ENCODE peak calls at places on chromosomes 16 and 17, in nine cellular contexts. One of them, this sample, is unnamed.

GRCh38 chr16:49484454-49484853 is 110.8 kb downstream of the C16orf78 start:
- DNase-seq in AG10803: no peak
- DNase-seq in C1 segment of cervical spinal cord: peak
- DNase-seq in A549: peak
- DNase-seq in keratinocyte: no peak
- DNase-seq in AML-193: no peak
- DNase-seq in NCI-H1048: no peak
- DNase-seq in heart left ventricle: peak
- DNase-seq in activated T-helper 1 cell treated with anti-CD3 and anti-CD28 coated beads, Interleukin-12 subunit alpha, Interleukin-12 subunit beta, Interleukin-2, Interleukin-4 antibody, amounts not matched to agents 30 ng/mL and 10 ng/mL and 1 ng/mL, durations not matched to agents 14 hours and 24 hours and 36 hours: no peak
- DNase-seq in this sample: no peak

GRCh38 chr16:84526794-84527485 is 22.5 kb upstream of the MEAK7 start:
- DNase-seq in keratinocyte: no peak
- DNase-seq in C1 segment of cervical spinal cord: peak
- DNase-seq in AML-193: no peak
- DNase-seq in AG10803: peak
- DNase-seq in NCI-H1048: no peak
- DNase-seq in A549: no peak
- DNase-seq in heart left ventricle: peak
- DNase-seq in activated T-helper 1 cell treated with anti-CD3 and anti-CD28 coated beads, Interleukin-12 subunit alpha, Interleukin-12 subunit beta, Interleukin-2, Interleukin-4 antibody, amounts not matched to agents 30 ng/mL and 10 ng/mL and 1 ng/mL, durations not matched to agents 14 hours and 24 hours and 36 hours: no peak
- DNase-seq in this sample: no peak

GRCh38 chr16:88264641-88265285 is 118.0 kb upstream of the ZNF469 start:
- DNase-seq in NCI-H1048: no peak
- DNase-seq in AML-193: peak
- DNase-seq in C1 segment of cervical spinal cord: no peak
- DNase-seq in keratinocyte: peak
- DNase-seq in heart left ventricle: peak
- DNase-seq in A549: peak
- DNase-seq in activated T-helper 1 cell treated with anti-CD3 and anti-CD28 coated beads, Interleukin-12 subunit alpha, Interleukin-12 subunit beta, Interleukin-2, Interleukin-4 antibody, amounts not matched to agents 30 ng/mL and 10 ng/mL and 1 ng/mL, durations not matched to agents 14 hours and 24 hours and 36 hours: peak
- DNase-seq in AG10803: peak
- DNase-seq in this sample: peak

GRCh38 chr17:70355185-70355584 is 185.9 kb downstream of the KCNJ2 start:
- DNase-seq in AML-193: no peak
- DNase-seq in C1 segment of cervical spinal cord: no peak
- DNase-seq in A549: no peak
- DNase-seq in keratinocyte: no peak
- DNase-seq in AG10803: peak
- DNase-seq in NCI-H1048: no peak
- DNase-seq in heart left ventricle: no peak
- DNase-seq in activated T-helper 1 cell treated with anti-CD3 and anti-CD28 coated beads, Interleukin-12 subunit alpha, Interleukin-12 subunit beta, Interleukin-2, Interleukin-4 antibody, amounts not matched to agents 30 ng/mL and 10 ng/mL and 1 ng/mL, durations not matched to agents 14 hours and 24 hours and 36 hours: no peak
- DNase-seq in this sample: no peak

GRCh38 chr17:44581868-44582267 is 24.6 kb downstream of the FZD2 start:
- DNase-seq in keratinocyte: no peak
- DNase-seq in AML-193: peak
- DNase-seq in activated T-helper 1 cell treated with anti-CD3 and anti-CD28 coated beads, Interleukin-12 subunit alpha, Interleukin-12 subunit beta, Interleukin-2, Interleukin-4 antibody, amounts not matched to agents 30 ng/mL and 10 ng/mL and 1 ng/mL, durations not matched to agents 14 hours and 24 hours and 36 hours: no peak
- DNase-seq in C1 segment of cervical spinal cord: no peak
- DNase-seq in A549: peak
- DNase-seq in heart left ventricle: no peak
- DNase-seq in AG10803: no peak
- DNase-seq in NCI-H1048: no peak
- DNase-seq in this sample: no peak

GRCh38 chr16:85089485-85089884 is 22.8 kb downstream of the CIBAR2 start:
- DNase-seq in AG10803: peak
- DNase-seq in keratinocyte: no peak
- DNase-seq in AML-193: no peak
- DNase-seq in C1 segment of cervical spinal cord: no peak
- DNase-seq in NCI-H1048: no peak
- DNase-seq in A549: no peak
- DNase-seq in heart left ventricle: no peak
- DNase-seq in activated T-helper 1 cell treated with anti-CD3 and anti-CD28 coated beads, Interleukin-12 subunit alpha, Interleukin-12 subunit beta, Interleukin-2, Interleukin-4 antibody, amounts not matched to agents 30 ng/mL and 10 ng/mL and 1 ng/mL, durations not matched to agents 14 hours and 24 hours and 36 hours: no peak
- DNase-seq in this sample: no peak

GRCh38 chr17:40560592-40561293 is 4.5 kb downstream of the CCR7 start:
- DNase-seq in NCI-H1048: no peak
- DNase-seq in heart left ventricle: no peak
- DNase-seq in AML-193: peak
- DNase-seq in C1 segment of cervical spinal cord: no peak
- DNase-seq in AG10803: peak
- DNase-seq in A549: no peak
- DNase-seq in activated T-helper 1 cell treated with anti-CD3 and anti-CD28 coated beads, Interleukin-12 subunit alpha, Interleukin-12 subunit beta, Interleukin-2, Interleukin-4 antibody, amounts not matched to agents 30 ng/mL and 10 ng/mL and 1 ng/mL, durations not matched to agents 14 hours and 24 hours and 36 hours: peak
- DNase-seq in keratinocyte: no peak
- DNase-seq in this sample: peak

GRCh38 chr17:80826955-80827645 is 164.5 kb upstream of the CHMP6 start:
- DNase-seq in heart left ventricle: peak
- DNase-seq in C1 segment of cervical spinal cord: peak
- DNase-seq in NCI-H1048: no peak
- DNase-seq in keratinocyte: peak
- DNase-seq in A549: peak
- DNase-seq in activated T-helper 1 cell treated with anti-CD3 and anti-CD28 coated beads, Interleukin-12 subunit alpha, Interleukin-12 subunit beta, Interleukin-2, Interleukin-4 antibody, amounts not matched to agents 30 ng/mL and 10 ng/mL and 1 ng/mL, durations not matched to agents 14 hours and 24 hours and 36 hours: peak
- DNase-seq in AML-193: no peak
- DNase-seq in AG10803: peak
- DNase-seq in this sample: peak

GRCh38 chr16:24652803-24653202 is 76.6 kb upstream of the TNRC6A start:
- DNase-seq in AG10803: no peak
- DNase-seq in A549: no peak
- DNase-seq in C1 segment of cervical spinal cord: no peak
- DNase-seq in heart left ventricle: no peak
- DNase-seq in NCI-H1048: no peak
- DNase-seq in keratinocyte: no peak
- DNase-seq in activated T-helper 1 cell treated with anti-CD3 and anti-CD28 coated beads, Interleukin-12 subunit alpha, Interleukin-12 subunit beta, Interleukin-2, Interleukin-4 antibody, amounts not matched to agents 30 ng/mL and 10 ng/mL and 1 ng/mL, durations not matched to agents 14 hours and 24 hours and 36 hours: no peak
- DNase-seq in AML-193: no peak
- DNase-seq in this sample: no peak

GRCh38 chr17:76337413-76337777 is 16.3 kb downstream of the PRPSAP1 start:
- DNase-seq in keratinocyte: no peak
- DNase-seq in activated T-helper 1 cell treated with anti-CD3 and anti-CD28 coated beads, Interleukin-12 subunit alpha, Interleukin-12 subunit beta, Interleukin-2, Interleukin-4 antibody, amounts not matched to agents 30 ng/mL and 10 ng/mL and 1 ng/mL, durations not matched to agents 14 hours and 24 hours and 36 hours: no peak
- DNase-seq in AG10803: peak
- DNase-seq in A549: no peak
- DNase-seq in NCI-H1048: no peak
- DNase-seq in C1 segment of cervical spinal cord: no peak
- DNase-seq in heart left ventricle: no peak
- DNase-seq in AML-193: no peak
- DNase-seq in this sample: no peak

GRCh38 chr16:89045181-89045815 is 48.4 kb upstream of the ACSF3 start:
- DNase-seq in keratinocyte: no peak
- DNase-seq in A549: no peak
- DNase-seq in C1 segment of cervical spinal cord: no peak
- DNase-seq in NCI-H1048: no peak
- DNase-seq in activated T-helper 1 cell treated with anti-CD3 and anti-CD28 coated beads, Interleukin-12 subunit alpha, Interleukin-12 subunit beta, Interleukin-2, Interleukin-4 antibody, amounts not matched to agents 30 ng/mL and 10 ng/mL and 1 ng/mL, durations not matched to agents 14 hours and 24 hours and 36 hours: no peak
- DNase-seq in AG10803: no peak
- DNase-seq in AML-193: no peak
- DNase-seq in heart left ventricle: peak
- DNase-seq in this sample: no peak

GRCh38 chr17:76519048-76519614 is 17.9 kb upstream of the RHBDF2 start:
- DNase-seq in C1 segment of cervical spinal cord: no peak
- DNase-seq in AG10803: no peak
- DNase-seq in activated T-helper 1 cell treated with anti-CD3 and anti-CD28 coated beads, Interleukin-12 subunit alpha, Interleukin-12 subunit beta, Interleukin-2, Interleukin-4 antibody, amounts not matched to agents 30 ng/mL and 10 ng/mL and 1 ng/mL, durations not matched to agents 14 hours and 24 hours and 36 hours: no peak
- DNase-seq in A549: no peak
- DNase-seq in keratinocyte: no peak
- DNase-seq in NCI-H1048: no peak
- DNase-seq in heart left ventricle: no peak
- DNase-seq in AML-193: no peak
- DNase-seq in this sample: no peak

GRCh38 chr16:1078579-1079021 is 6.1 kb downstream of the SSTR5 start:
- DNase-seq in AML-193: no peak
- DNase-seq in AG10803: no peak
- DNase-seq in keratinocyte: no peak
- DNase-seq in A549: peak
- DNase-seq in C1 segment of cervical spinal cord: no peak
- DNase-seq in activated T-helper 1 cell treated with anti-CD3 and anti-CD28 coated beads, Interleukin-12 subunit alpha, Interleukin-12 subunit beta, Interleukin-2, Interleukin-4 antibody, amounts not matched to agents 30 ng/mL and 10 ng/mL and 1 ng/mL, durations not matched to agents 14 hours and 24 hours and 36 hours: no peak
- DNase-seq in NCI-H1048: no peak
- DNase-seq in heart left ventricle: no peak
- DNase-seq in this sample: no peak

GRCh38 chr17:8467527-8467926 is 31.8 kb downstream of the NDEL1 start:
- DNase-seq in NCI-H1048: no peak
- DNase-seq in keratinocyte: no peak
- DNase-seq in C1 segment of cervical spinal cord: no peak
- DNase-seq in A549: no peak
- DNase-seq in activated T-helper 1 cell treated with anti-CD3 and anti-CD28 coated beads, Interleukin-12 subunit alpha, Interleukin-12 subunit beta, Interleukin-2, Interleukin-4 antibody, amounts not matched to agents 30 ng/mL and 10 ng/mL and 1 ng/mL, durations not matched to agents 14 hours and 24 hours and 36 hours: no peak
- DNase-seq in AG10803: no peak
- DNase-seq in AML-193: no peak
- DNase-seq in heart left ventricle: no peak
- DNase-seq in this sample: no peak

GRCh38 chr17:33464669-33465275 is 171.7 kb upstream of the ASIC2 start:
- DNase-seq in activated T-helper 1 cell treated with anti-CD3 and anti-CD28 coated beads, Interleukin-12 subunit alpha, Interleukin-12 subunit beta, Interleukin-2, Interleukin-4 antibody, amounts not matched to agents 30 ng/mL and 10 ng/mL and 1 ng/mL, durations not matched to agents 14 hours and 24 hours and 36 hours: no peak
- DNase-seq in keratinocyte: no peak
- DNase-seq in AML-193: no peak
- DNase-seq in heart left ventricle: no peak
- DNase-seq in AG10803: no peak
- DNase-seq in C1 segment of cervical spinal cord: no peak
- DNase-seq in NCI-H1048: no peak
- DNase-seq in A549: no peak
- DNase-seq in this sample: no peak

GRCh38 chr17:72446525-72447250 is 325.9 kb downstream of the SOX9 start:
- DNase-seq in C1 segment of cervical spinal cord: no peak
- DNase-seq in keratinocyte: no peak
- DNase-seq in AG10803: no peak
- DNase-seq in A549: peak
- DNase-seq in activated T-helper 1 cell treated with anti-CD3 and anti-CD28 coated beads, Interleukin-12 subunit alpha, Interleukin-12 subunit beta, Interleukin-2, Interleukin-4 antibody, amounts not matched to agents 30 ng/mL and 10 ng/mL and 1 ng/mL, durations not matched to agents 14 hours and 24 hours and 36 hours: no peak
- DNase-seq in heart left ventricle: no peak
- DNase-seq in AML-193: no peak
- DNase-seq in NCI-H1048: no peak
- DNase-seq in this sample: no peak

GRCh38 chr17:40178660-40179059 is 1.4 kb downstream of the RAPGEFL1 start:
- DNase-seq in NCI-H1048: no peak
- DNase-seq in AML-193: no peak
- DNase-seq in AG10803: no peak
- DNase-seq in keratinocyte: no peak
- DNase-seq in heart left ventricle: no peak
- DNase-seq in A549: no peak
- DNase-seq in activated T-helper 1 cell treated with anti-CD3 and anti-CD28 coated beads, Interleukin-12 subunit alpha, Interleukin-12 subunit beta, Interleukin-2, Interleukin-4 antibody, amounts not matched to agents 30 ng/mL and 10 ng/mL and 1 ng/mL, durations not matched to agents 14 hours and 24 hours and 36 hours: no peak
- DNase-seq in C1 segment of cervical spinal cord: no peak
- DNase-seq in this sample: no peak

GRCh38 chr17:78082988-78083387 is 45.6 kb downstream of the TMC6 start:
- DNase-seq in heart left ventricle: no peak
- DNase-seq in AML-193: no peak
- DNase-seq in NCI-H1048: no peak
- DNase-seq in A549: no peak
- DNase-seq in AG10803: no peak
- DNase-seq in activated T-helper 1 cell treated with anti-CD3 and anti-CD28 coated beads, Interleukin-12 subunit alpha, Interleukin-12 subunit beta, Interleukin-2, Interleukin-4 antibody, amounts not matched to agents 30 ng/mL and 10 ng/mL and 1 ng/mL, durations not matched to agents 14 hours and 24 hours and 36 hours: no peak
- DNase-seq in C1 segment of cervical spinal cord: no peak
- DNase-seq in keratinocyte: no peak
- DNase-seq in this sample: no peak

GRCh38 chr17:80984749-80985148 is 6.9 kb upstream of the CHMP6 start:
- DNase-seq in NCI-H1048: no peak
- DNase-seq in AG10803: peak
- DNase-seq in activated T-helper 1 cell treated with anti-CD3 and anti-CD28 coated beads, Interleukin-12 subunit alpha, Interleukin-12 subunit beta, Interleukin-2, Interleukin-4 antibody, amounts not matched to agents 30 ng/mL and 10 ng/mL and 1 ng/mL, durations not matched to agents 14 hours and 24 hours and 36 hours: no peak
- DNase-seq in A549: no peak
- DNase-seq in AML-193: no peak
- DNase-seq in C1 segment of cervical spinal cord: peak
- DNase-seq in keratinocyte: no peak
- DNase-seq in heart left ventricle: peak
- DNase-seq in this sample: no peak

GRCh38 chr16:3980311-3981111 is 100.0 kb upstream of the CREBBP start:
- DNase-seq in heart left ventricle: no peak
- DNase-seq in keratinocyte: no peak
- DNase-seq in AML-193: no peak
- DNase-seq in NCI-H1048: no peak
- DNase-seq in A549: no peak
- DNase-seq in C1 segment of cervical spinal cord: no peak
- DNase-seq in activated T-helper 1 cell treated with anti-CD3 and anti-CD28 coated beads, Interleukin-12 subunit alpha, Interleukin-12 subunit beta, Interleukin-2, Interleukin-4 antibody, amounts not matched to agents 30 ng/mL and 10 ng/mL and 1 ng/mL, durations not matched to agents 14 hours and 24 hours and 36 hours: no peak
- DNase-seq in AG10803: peak
- DNase-seq in this sample: no peak

GRCh38 chr17:15963670-15964110 is 18.8 kb downstream of the ADORA2B start:
- DNase-seq in AML-193: no peak
- DNase-seq in activated T-helper 1 cell treated with anti-CD3 and anti-CD28 coated beads, Interleukin-12 subunit alpha, Interleukin-12 subunit beta, Interleukin-2, Interleukin-4 antibody, amounts not matched to agents 30 ng/mL and 10 ng/mL and 1 ng/mL, durations not matched to agents 14 hours and 24 hours and 36 hours: no peak
- DNase-seq in keratinocyte: peak
- DNase-seq in C1 segment of cervical spinal cord: no peak
- DNase-seq in heart left ventricle: no peak
- DNase-seq in AG10803: no peak
- DNase-seq in NCI-H1048: no peak
- DNase-seq in A549: no peak
- DNase-seq in this sample: no peak

GRCh38 chr17:40099627-40100418 is 566 bp downstream of the NR1D1 start:
- DNase-seq in activated T-helper 1 cell treated with anti-CD3 and anti-CD28 coated beads, Interleukin-12 subunit alpha, Interleukin-12 subunit beta, Interleukin-2, Interleukin-4 antibody, amounts not matched to agents 30 ng/mL and 10 ng/mL and 1 ng/mL, durations not matched to agents 14 hours and 24 hours and 36 hours: no peak
- DNase-seq in AML-193: peak
- DNase-seq in C1 segment of cervical spinal cord: no peak
- DNase-seq in heart left ventricle: no peak
- DNase-seq in keratinocyte: no peak
- DNase-seq in A549: no peak
- DNase-seq in NCI-H1048: no peak
- DNase-seq in AG10803: no peak
- DNase-seq in this sample: no peak

GRCh38 chr17:7167832-7168231 is 11.3 kb downstream of the ASGR1 start:
- DNase-seq in heart left ventricle: no peak
- DNase-seq in AML-193: peak
- DNase-seq in keratinocyte: no peak
- DNase-seq in C1 segment of cervical spinal cord: no peak
- DNase-seq in A549: no peak
- DNase-seq in NCI-H1048: no peak
- DNase-seq in AG10803: peak
- DNase-seq in activated T-helper 1 cell treated with anti-CD3 and anti-CD28 coated beads, Interleukin-12 subunit alpha, Interleukin-12 subunit beta, Interleukin-2, Interleukin-4 antibody, amounts not matched to agents 30 ng/mL and 10 ng/mL and 1 ng/mL, durations not matched to agents 14 hours and 24 hours and 36 hours: no peak
- DNase-seq in this sample: no peak

GRCh38 chr17:77061711-77062110 is 79.1 kb upstream of the SEC14L1 start:
- DNase-seq in activated T-helper 1 cell treated with anti-CD3 and anti-CD28 coated beads, Interleukin-12 subunit alpha, Interleukin-12 subunit beta, Interleukin-2, Interleukin-4 antibody, amounts not matched to agents 30 ng/mL and 10 ng/mL and 1 ng/mL, durations not matched to agents 14 hours and 24 hours and 36 hours: no peak
- DNase-seq in NCI-H1048: no peak
- DNase-seq in AML-193: no peak
- DNase-seq in heart left ventricle: no peak
- DNase-seq in A549: no peak
- DNase-seq in keratinocyte: no peak
- DNase-seq in AG10803: no peak
- DNase-seq in C1 segment of cervical spinal cord: no peak
- DNase-seq in this sample: no peak

GRCh38 chr16:72921106-72921505 is 126.8 kb downstream of the ZFHX3 start:
- DNase-seq in keratinocyte: no peak
- DNase-seq in AG10803: no peak
- DNase-seq in NCI-H1048: no peak
- DNase-seq in AML-193: peak
- DNase-seq in heart left ventricle: no peak
- DNase-seq in A549: no peak
- DNase-seq in C1 segment of cervical spinal cord: no peak
- DNase-seq in activated T-helper 1 cell treated with anti-CD3 and anti-CD28 coated beads, Interleukin-12 subunit alpha, Interleukin-12 subunit beta, Interleukin-2, Interleukin-4 antibody, amounts not matched to agents 30 ng/mL and 10 ng/mL and 1 ng/mL, durations not matched to agents 14 hours and 24 hours and 36 hours: peak
- DNase-seq in this sample: no peak

GRCh38 chr17:70332356-70332755 is 163.0 kb downstream of the KCNJ2 start:
- DNase-seq in heart left ventricle: no peak
- DNase-seq in activated T-helper 1 cell treated with anti-CD3 and anti-CD28 coated beads, Interleukin-12 subunit alpha, Interleukin-12 subunit beta, Interleukin-2, Interleukin-4 antibody, amounts not matched to agents 30 ng/mL and 10 ng/mL and 1 ng/mL, durations not matched to agents 14 hours and 24 hours and 36 hours: no peak
- DNase-seq in C1 segment of cervical spinal cord: no peak
- DNase-seq in AML-193: no peak
- DNase-seq in A549: no peak
- DNase-seq in NCI-H1048: no peak
- DNase-seq in AG10803: no peak
- DNase-seq in keratinocyte: no peak
- DNase-seq in this sample: no peak

GRCh38 chr16:81005644-81006471 is 827 bp downstream of the CMC2 start:
- DNase-seq in A549: no peak
- DNase-seq in NCI-H1048: no peak
- DNase-seq in keratinocyte: peak
- DNase-seq in C1 segment of cervical spinal cord: no peak
- DNase-seq in heart left ventricle: no peak
- DNase-seq in AG10803: no peak
- DNase-seq in AML-193: no peak
- DNase-seq in activated T-helper 1 cell treated with anti-CD3 and anti-CD28 coated beads, Interleukin-12 subunit alpha, Interleukin-12 subunit beta, Interleukin-2, Interleukin-4 antibody, amounts not matched to agents 30 ng/mL and 10 ng/mL and 1 ng/mL, durations not matched to agents 14 hours and 24 hours and 36 hours: no peak
- DNase-seq in this sample: no peak

GRCh38 chr17:21239680-21240374 is 13.4 kb downstream of the NATD1 start:
- DNase-seq in NCI-H1048: no peak
- DNase-seq in activated T-helper 1 cell treated with anti-CD3 and anti-CD28 coated beads, Interleukin-12 subunit alpha, Interleukin-12 subunit beta, Interleukin-2, Interleukin-4 antibody, amounts not matched to agents 30 ng/mL and 10 ng/mL and 1 ng/mL, durations not matched to agents 14 hours and 24 hours and 36 hours: no peak
- DNase-seq in keratinocyte: no peak
- DNase-seq in C1 segment of cervical spinal cord: no peak
- DNase-seq in AML-193: peak
- DNase-seq in A549: peak
- DNase-seq in heart left ventricle: peak
- DNase-seq in AG10803: peak
- DNase-seq in this sample: no peak

GRCh38 chr16:58732545-58733247 is 1.4 kb downstream of the GOT2 start:
- DNase-seq in NCI-H1048: no peak
- DNase-seq in activated T-helper 1 cell treated with anti-CD3 and anti-CD28 coated beads, Interleukin-12 subunit alpha, Interleukin-12 subunit beta, Interleukin-2, Interleukin-4 antibody, amounts not matched to agents 30 ng/mL and 10 ng/mL and 1 ng/mL, durations not matched to agents 14 hours and 24 hours and 36 hours: no peak
- DNase-seq in heart left ventricle: no peak
- DNase-seq in AG10803: no peak
- DNase-seq in AML-193: no peak
- DNase-seq in A549: no peak
- DNase-seq in C1 segment of cervical spinal cord: no peak
- DNase-seq in keratinocyte: no peak
- DNase-seq in this sample: no peak

GRCh38 chr17:1643293-1643998 is 2.1 kb downstream of the SCARF1 start:
- DNase-seq in AML-193: no peak
- DNase-seq in NCI-H1048: peak
- DNase-seq in heart left ventricle: peak
- DNase-seq in keratinocyte: no peak
- DNase-seq in AG10803: peak
- DNase-seq in activated T-helper 1 cell treated with anti-CD3 and anti-CD28 coated beads, Interleukin-12 subunit alpha, Interleukin-12 subunit beta, Interleukin-2, Interleukin-4 antibody, amounts not matched to agents 30 ng/mL and 10 ng/mL and 1 ng/mL, durations not matched to agents 14 hours and 24 hours and 36 hours: peak
- DNase-seq in C1 segment of cervical spinal cord: no peak
- DNase-seq in A549: peak
- DNase-seq in this sample: no peak

GRCh38 chr16:15950167-15950854 is 895 bp downstream of the ABCC1 start:
- DNase-seq in AML-193: peak
- DNase-seq in A549: no peak
- DNase-seq in NCI-H1048: no peak
- DNase-seq in heart left ventricle: no peak
- DNase-seq in activated T-helper 1 cell treated with anti-CD3 and anti-CD28 coated beads, Interleukin-12 subunit alpha, Interleukin-12 subunit beta, Interleukin-2, Interleukin-4 antibody, amounts not matched to agents 30 ng/mL and 10 ng/mL and 1 ng/mL, durations not matched to agents 14 hours and 24 hours and 36 hours: peak
- DNase-seq in AG10803: peak
- DNase-seq in keratinocyte: no peak
- DNase-seq in C1 segment of cervical spinal cord: no peak
- DNase-seq in this sample: no peak